ENCODE peak calls at places on chromosomes 1 and 21, in six cellular contexts. I, A, D, T, M and J are unnamed samples.

GRCh38 chr1:46614604-46614984 is 2.0 kb downstream of the MOB3C start:
- DNase-seq in I (no peak), A (no peak), D (no peak), T (no peak), M (no peak), J (no peak)

GRCh38 chr1:87902830-87903614 is 574.3 kb downstream of the LMO4 start:
- DNase-seq in I (no peak), A (no peak), D (peak; percentile 78), T (no peak), M (no peak), J (no peak)

GRCh38 chr1:48245106-48245505 is 22.6 kb downstream of the SLC5A9 start:
- DNase-seq in I (peak; percentile 13), A (no peak), D (peak; percentile 53), T (no peak), M (no peak), J (no peak)

GRCh38 chr1:192861860-192862259 is 53.0 kb downstream of the RGS2 start:
- DNase-seq in I (no peak), A (no peak), D (no peak), T (no peak), M (no peak), J (peak; percentile 27)

GRCh38 chr1:117368116-117369108 is 1.2 kb downstream of the MAN1A2 start:
- DNase-seq in I (peak; percentile 27), A (no peak), D (no peak), T (no peak), M (no peak), J (no peak)

GRCh38 chr21:33101300-33102005 is 31.5 kb downstream of the OLIG1 start:
- DNase-seq in I (no peak), A (peak; percentile 83), D (no peak), T (no peak), M (no peak), J (no peak)

GRCh38 chr1:183473286-183473536 is 912 bp downstream of the SMG7 start:
- DNase-seq in I (peak; percentile 5), A (no peak), D (no peak), T (no peak), M (no peak), J (no peak)

GRCh38 chr1:176073524-176074157 is 133.4 kb downstream of the COP1 start:
- DNase-seq in I (peak; percentile 87), A (no peak), D (peak; percentile 6), T (peak; percentile 9), M (peak; percentile 75), J (peak; percentile 33)

GRCh38 chr1:87510540-87510939 is 181.9 kb downstream of the LMO4 start:
- DNase-seq in I (no peak), A (no peak), D (no peak), T (no peak), M (no peak), J (no peak)

GRCh38 chr21:16476056-16476850 is 746.5 kb downstream of the USP25 start:
- DNase-seq in I (no peak), A (no peak), D (no peak), T (no peak), M (peak; percentile 48), J (no peak)